ENCODE peak calls at places on chromosomes 16 and 17, in five cellular contexts. U is kidney, C is Caco-2, Q is HCT116, P is stomach. W is an unnamed sample.

GRCh38 chr17:44324092-44324570 is 492 bp downstream of the SLC25A39 start:
- DNase-seq in U (no peak), C (no peak), Q (no peak), P (no peak), W (no peak)

GRCh38 chr17:81934850-81935708 is 2.0 kb downstream of the PYCR1 start:
- DNase-seq in U (peak; percentile 71), C (no peak), Q (no peak), P (no peak), W (no peak)

GRCh38 chr16:11393861-11394592 is 48.8 kb downstream of the RMI2 start:
- DNase-seq in U (peak; percentile 30), C (no peak), Q (no peak), P (no peak), W (no peak)

GRCh38 chr17:43801844-43802243 is 21.6 kb downstream of the CFAP97D1 start:
- DNase-seq in U (no peak), C (no peak), Q (no peak), P (no peak), W (no peak)

GRCh38 chr16:78503501-78504110 is 404.2 kb downstream of the WWOX start:
- DNase-seq in U (no peak), C (peak; percentile 44), Q (peak; percentile 7), P (peak; percentile 61), W (peak; percentile 20)

GRCh38 chr16:82364690-82365089 is 194.7 kb upstream of the MPHOSPH6 start:
- DNase-seq in U (no peak), C (no peak), Q (no peak), P (no peak), W (no peak)

GRCh38 chr16:5502467-5502869 is 404.9 kb upstream of the EEF2KMT start:
- DNase-seq in U (no peak), C (peak; percentile 48), Q (no peak), P (no peak), W (no peak)

GRCh38 chr16:27097671-27098275 is 31.0 kb downstream of the C16orf82 start:
- DNase-seq in U (peak; percentile 84), C (no peak), Q (no peak), P (no peak), W (no peak)

GRCh38 chr16:74760007-74760767 is 14.4 kb downstream of the FA2H start:
- DNase-seq in U (no peak), C (peak; percentile 31), Q (no peak), P (no peak), W (no peak)

GRCh38 chr17:49969794-49970389 is 902 bp downstream of the DLX4 start:
- DNase-seq in U (no peak), C (no peak), Q (no peak), P (no peak), W (no peak)

GRCh38 chr16:84726670-84727467 is 27.1 kb downstream of the USP10 start:
- DNase-seq in U (no peak), C (peak; percentile 80), Q (no peak), P (no peak), W (no peak)

GRCh38 chr17:4557626-4558310 is 2.6 kb upstream of the MYBBP1A start:
- DNase-seq in U (peak; percentile 61), C (no peak), Q (no peak), P (no peak), W (no peak)

GRCh38 chr16:16805809-16806208 is 426.9 kb downstream of the NPIPA7 start:
- DNase-seq in U (no peak), C (no peak), Q (no peak), P (no peak), W (no peak)

GRCh38 chr16:67150833-67151396 is at the start of gene B3GNT9:
- DNase-seq in U (peak; percentile 94), C (peak; percentile 69), Q (no peak), P (peak; percentile 67), W (no peak)

GRCh38 chr16:56708418-56708817 is 21.5 kb upstream of the NUP93 start:
- DNase-seq in U (no peak), C (no peak), Q (no peak), P (no peak), W (no peak)

GRCh38 chr17:67431210-67432015 is 54.3 kb downstream of the PITPNC1 start:
- DNase-seq in U (no peak), C (no peak), Q (peak; percentile 76), P (no peak), W (peak; percentile 75)

GRCh38 chr17:61380836-61381525 is 18.7 kb upstream of the TBX2 start:
- DNase-seq in U (peak; percentile 55), C (no peak), Q (no peak), P (no peak), W (no peak)

GRCh38 chr17:58328195-58329034 is at the start of gene TSPOAP1:
- DNase-seq in U (peak; percentile 76), C (no peak), Q (no peak), P (no peak), W (no peak)

GRCh38 chr17:42674755-42675347 is 1.9 kb downstream of the PLEKHH3 start:
- DNase-seq in U (peak; percentile 78), C (no peak), Q (no peak), P (peak; percentile 66), W (no peak)

GRCh38 chr17:77622627-77623026 is 335.9 kb upstream of the TNRC6C start:
- DNase-seq in U (no peak), C (no peak), Q (no peak), P (no peak), W (no peak)

GRCh38 chr17:29061036-29061435 is 18.1 kb downstream of the PIPOX start:
- DNase-seq in U (no peak), C (no peak), Q (no peak), P (no peak), W (no peak)

DNA sequence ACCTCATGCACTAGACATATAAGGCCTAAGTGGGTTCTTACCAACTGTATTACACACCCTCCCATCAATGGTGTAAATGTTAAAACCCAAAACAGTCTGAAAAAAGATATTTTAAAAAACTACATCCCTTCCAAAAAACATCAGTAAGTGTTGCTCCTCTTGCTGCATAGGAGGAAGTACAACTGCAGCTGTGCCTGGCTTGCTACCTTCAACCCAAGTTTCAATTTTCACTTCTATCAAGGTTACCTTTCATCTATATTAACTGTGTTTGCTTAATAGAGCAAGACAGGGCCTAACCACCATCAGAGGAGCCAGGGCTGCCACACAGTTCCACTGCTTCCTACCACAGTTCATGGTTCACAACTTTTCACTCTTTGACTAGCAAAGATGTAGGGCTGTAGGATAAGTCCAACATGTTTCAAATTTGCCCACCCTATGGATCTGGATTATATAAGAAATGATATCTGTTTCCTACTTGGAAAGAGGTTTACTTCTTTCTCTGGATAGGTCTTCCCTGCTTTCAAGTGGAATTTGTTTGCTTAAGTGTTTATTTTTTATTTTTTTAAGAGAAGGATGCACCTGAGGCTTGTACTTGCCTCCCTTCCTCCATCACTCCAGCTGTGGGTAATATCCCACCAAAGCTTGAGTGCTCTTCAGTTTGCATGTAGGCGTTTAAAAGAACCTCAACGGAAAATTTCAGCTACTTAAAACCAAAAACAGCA is 56.7 kb downstream of the GRB7 start:
- DNase-seq in U (no peak), C (no peak), Q (no peak), P (peak; percentile 37), W (no peak)
- H3K4me1 ChIP-seq in U (no peaks in the 10 kb centered on the region), C (no peaks in the 10 kb centered on the region), Q (no peaks in the 10 kb centered on the region), P (no peaks in the 10 kb centered on the region), W (peaks cover 5% of the 10 kb centered on the region)

GRCh38 chr16:24863582-24864437 is 18.0 kb downstream of the SLC5A11 start:
- DNase-seq in U (no peak), C (no peak), Q (no peak), P (no peak), W (no peak)

GRCh38 chr16:24873028-24873427 is 27.3 kb downstream of the SLC5A11 start:
- DNase-seq in U (no peak), C (no peak), Q (no peak), P (no peak), W (no peak)

GRCh38 chr16:24871891-24872290 is 26.1 kb downstream of the SLC5A11 start:
- DNase-seq in U (no peak), C (no peak), Q (no peak), P (no peak), W (no peak)

DNA sequence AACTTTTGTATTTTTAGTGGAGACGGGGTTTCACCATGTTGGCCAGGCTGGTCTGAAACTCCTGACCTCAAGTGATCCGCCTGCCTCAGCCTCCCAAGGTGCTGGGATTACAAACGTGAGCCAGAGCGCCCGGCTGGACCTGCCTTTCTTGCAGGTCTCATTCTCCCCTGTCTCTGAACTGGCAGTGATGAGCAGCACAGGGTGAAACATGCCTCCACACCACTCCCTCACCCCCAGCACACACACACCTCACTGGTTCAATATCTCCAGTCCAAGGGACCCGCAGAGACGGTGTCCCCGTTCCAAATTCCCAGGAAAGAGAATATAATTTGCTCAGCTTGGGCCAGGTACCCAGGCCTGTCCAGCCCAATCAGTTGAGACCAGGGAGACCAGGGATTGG is 23.3 kb downstream of the SLC5A11 start:
- DNase-seq in U (no peak), C (no peak), Q (no peak), P (no peak), W (no peak)
- TF ChIP-seq CTCF in U (no peak), C (no peak), Q (no peak), P (no peak), W (no peak)

GRCh38 chr16:87436225-87437172 is 44.4 kb downstream of the MAP1LC3B start:
- DNase-seq in U (no peak), C (no peak), Q (no peak), P (no peak), W (no peak)
- H3K4me1 ChIP-seq in U (peaks cover 8% of the 10 kb centered on the region), C (no peaks in the 10 kb centered on the region), Q (no peaks in the 10 kb centered on the region), P (peaks cover 15% of the 10 kb centered on the region), W (no peaks in the 10 kb centered on the region)

DNA sequence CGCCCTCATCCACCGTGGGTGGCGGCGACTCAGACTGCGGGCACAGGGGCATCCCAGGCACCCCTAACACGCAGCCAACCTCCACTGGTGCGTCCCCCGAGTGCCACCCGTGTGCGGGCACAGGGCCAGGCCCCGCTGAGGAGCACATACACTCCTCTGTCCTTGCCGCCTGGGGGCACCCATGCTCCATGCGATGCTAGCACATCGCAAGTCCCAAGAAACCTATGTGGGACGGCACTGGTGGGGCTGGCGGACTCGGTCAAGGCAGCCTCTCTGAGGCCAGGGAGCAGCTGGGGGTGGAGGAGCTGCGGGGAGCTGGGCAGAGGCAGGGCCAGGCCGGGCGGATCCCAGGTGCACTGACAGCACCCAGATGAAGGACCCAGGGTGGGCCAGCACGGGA is 4.0 kb downstream of the ZNF598 start:
- DNase-seq in U (peak; percentile 72), C (no peak), Q (no peak), P (no peak), W (no peak)
- TF ChIP-seq CTCF in U (no peak), C (no peak), Q (no peak), P (no peak), W (no peak)

W was measured in PC-9.